ENCODE peak calls at places on chromosome 12, in six cellular contexts. S is uterus, T is tibial nerve, U is left lung, H is tibial artery, M is transverse colon. V is an unnamed sample.
A peak's percentile ranks its signal among the peaks of the same experiment; 100 is the strongest.

GRCh38 chr12:40331886-40332285 is 107.1 kb downstream of the LRRK2 start:
- DNase-seq in S (no peak), T (no peak), U (no peak), H (no peak), M (no peak), V (no peak)

GRCh38 chr12:26845057-26845666 is 12.2 kb upstream of the ITPR2 start:
- DNase-seq in S (peak; percentile 49), T (peak; percentile 60), U (peak; percentile 54), H (peak; percentile 67), M (peak; percentile 61), V (peak; percentile 31)

GRCh38 chr12:76176935-76177334 is 92.5 kb upstream of the NAP1L1 start:
- DNase-seq in S (no peak), T (no peak), U (no peak), H (no peak), M (no peak), V (no peak)

GRCh38 chr12:28035483-28035882 is 63.0 kb upstream of the PTHLH start:
- DNase-seq in S (no peak), T (no peak), U (no peak), H (no peak), M (no peak), V (no peak)

GRCh38 chr12:71771069-71771468 is 16.4 kb downstream of the RAB21 start:
- DNase-seq in S (no peak), T (no peak), U (no peak), H (no peak), M (no peak), V (no peak)

GRCh38 chr12:114166360-114166759 is 200.2 kb upstream of the RBM19 start:
- DNase-seq in S (peak; percentile 19), T (no peak), U (no peak), H (no peak), M (no peak), V (no peak)

GRCh38 chr12:22856120-22856699 is 231.2 kb downstream of the ETNK1 start:
- DNase-seq in S (no peak), T (no peak), U (no peak), H (no peak), M (no peak), V (no peak)

GRCh38 chr12:2306012-2306411 is 253.2 kb downstream of the CACNA1C start:
- DNase-seq in S (no peak), T (no peak), U (no peak), H (no peak), M (no peak), V (no peak)

GRCh38 chr12:123957191-123957590 is 15.4 kb downstream of the CCDC92 start:
- DNase-seq in S (no peak), T (no peak), U (no peak), H (no peak), M (no peak), V (no peak)

GRCh38 chr12:65943388-65944137 is 119.3 kb downstream of the HMGA2 start:
- DNase-seq in S (no peak), T (no peak), U (no peak), H (no peak), M (no peak), V (no peak)

GRCh38 chr12:68067762-68068376 is 78.6 kb downstream of the IFNG-AS1 start:
- DNase-seq in S (no peak), T (no peak), U (no peak), H (no peak), M (no peak), V (no peak)

GRCh38 chr12:59149995-59150642 is 229.8 kb upstream of the LRIG3 start:
- DNase-seq in S (no peak), T (peak; percentile 44), U (no peak), H (no peak), M (no peak), V (no peak)

GRCh38 chr12:101823891-101824290 is 6.9 kb downstream of the GNPTAB start:
- DNase-seq in S (peak; percentile 18), T (peak; percentile 33), U (peak; percentile 55), H (no peak), M (peak; percentile 50), V (peak; percentile 47)

GRCh38 chr12:122513660-122514059 is 12.9 kb upstream of the ZCCHC8 start:
- DNase-seq in S (no peak), T (no peak), U (no peak), H (no peak), M (no peak), V (no peak)

GRCh38 chr12:131619106-131619642 is 91.7 kb upstream of the SFSWAP start:
- DNase-seq in S (no peak), T (no peak), U (no peak), H (no peak), M (no peak), V (no peak)

GRCh38 chr12:15164997-15165659 is 56.1 kb downstream of the RERG start:
- DNase-seq in S (peak; percentile 58), T (no peak), U (no peak), H (peak; percentile 82), M (no peak), V (no peak)

GRCh38 chr12:107992870-107993451 is 136.1 kb upstream of the WSCD2 start:
- DNase-seq in S (no peak), T (no peak), U (no peak), H (no peak), M (no peak), V (no peak)

GRCh38 chr12:105322070-105322469 is 8.4 kb upstream of the C12orf75 start:
- DNase-seq in S (no peak), T (no peak), U (no peak), H (no peak), M (no peak), V (no peak)

GRCh38 chr12:131104464-131105350 is 151.0 kb downstream of the ADGRD1 start:
- DNase-seq in S (peak; percentile 84), T (peak; percentile 92), U (peak; percentile 84), H (peak; percentile 79), M (peak; percentile 87), V (peak; percentile 61)

GRCh38 chr12:71627438-71628002 is 36.1 kb downstream of the ZFC3H1 start:
- DNase-seq in S (no peak), T (no peak), U (no peak), H (no peak), M (no peak), V (no peak)

GRCh38 chr12:89183985-89184435 is 168.3 kb downstream of the DUSP6 start:
- DNase-seq in S (peak; percentile 20), T (peak; percentile 62), U (peak; percentile 54), H (peak; percentile 78), M (peak; percentile 15), V (no peak)

GRCh38 chr12:94622475-94622874 is 27.9 kb downstream of the TMCC3 start:
- DNase-seq in S (no peak), T (no peak), U (no peak), H (no peak), M (no peak), V (no peak)
- H3K27ac ChIP-seq in S (no peak overlapping the region), T (no peak overlapping the region), U (peak overlapping the region; percentile 8), H (no peak overlapping the region), M (no peak overlapping the region), V (no peak overlapping the region)

GRCh38 chr12:92144045-92144630 is 1.5 kb downstream of the BTG1 start:
- DNase-seq in S (peak; percentile 68), T (peak; percentile 79), U (peak; percentile 82), H (peak; percentile 85), M (peak; percentile 80), V (peak; percentile 75)
- H3K4me1 ChIP-seq in S (no peaks in the 10 kb centered on the region), T (peaks cover 27% of the 10 kb centered on the region), U (peaks cover 6% of the 10 kb centered on the region), H (peaks cover 28% of the 10 kb centered on the region), M (peaks cover 5% of the 10 kb centered on the region), V (peaks cover 16% of the 10 kb centered on the region)

GRCh38 chr12:111589601-111590000 is 9.5 kb downstream of the ATXN2 start:
- DNase-seq in S (no peak), T (no peak), U (no peak), H (no peak), M (no peak), V (no peak)

GRCh38 chr12:111588010-111588409 is 11.1 kb downstream of the ATXN2 start:
- DNase-seq in S (no peak), T (no peak), U (no peak), H (no peak), M (no peak), V (no peak)

GRCh38 chr12:111585619-111586135 is 13.4 kb downstream of the ATXN2 start:
- DNase-seq in S (no peak), T (no peak), U (no peak), H (no peak), M (no peak), V (no peak)

GRCh38 chr12:111586986-111587385 is 12.1 kb downstream of the ATXN2 start:
- DNase-seq in S (no peak), T (no peak), U (no peak), H (no peak), M (no peak), V (no peak)

DNA sequence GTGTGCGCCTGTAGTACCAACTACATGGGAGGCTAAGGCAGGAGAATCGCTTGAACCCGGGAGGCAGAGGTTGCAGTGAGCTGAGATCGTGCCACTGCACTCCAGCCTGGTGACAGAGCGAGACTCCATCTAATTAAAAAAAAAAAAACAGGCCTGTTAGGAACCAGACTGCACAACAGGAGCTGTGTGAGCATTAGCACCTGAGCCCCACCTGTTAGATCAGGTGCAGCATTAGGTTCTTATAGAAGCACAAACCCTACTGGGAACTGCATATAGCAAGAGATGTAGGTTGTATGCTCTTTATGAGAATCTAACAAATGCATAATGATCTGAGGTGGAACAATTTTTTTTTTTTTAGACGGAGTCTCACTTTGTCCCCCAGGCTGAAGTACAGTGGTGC is 8.6 kb downstream of the ATXN2 start:
- DNase-seq in S (no peak), T (no peak), U (no peak), H (no peak), M (no peak), V (no peak)
- H3K36me3 ChIP-seq in S (no peaks in the 10 kb centered on the region), T (no peaks in the 10 kb centered on the region), U (no peaks in the 10 kb centered on the region), H (no peaks in the 10 kb centered on the region), M (no peaks in the 10 kb centered on the region), V (no peaks in the 10 kb centered on the region)

GRCh38 chr12:77847060-77847541 is 16.4 kb downstream of the NAV3 start:
- DNase-seq in S (no peak), T (no peak), U (no peak), H (no peak), M (no peak), V (no peak)

GRCh38 chr12:77842430-77842829 is 11.7 kb downstream of the NAV3 start:
- DNase-seq in S (no peak), T (no peak), U (no peak), H (no peak), M (no peak), V (no peak)

GRCh38 chr12:77845831-77846230 is 15.1 kb downstream of the NAV3 start:
- DNase-seq in S (no peak), T (no peak), U (no peak), H (no peak), M (no peak), V (no peak)

GRCh38 chr12:77850698-77851097 is 20.0 kb downstream of the NAV3 start:
- DNase-seq in S (no peak), T (no peak), U (no peak), H (no peak), M (no peak), V (no peak)

DNA sequence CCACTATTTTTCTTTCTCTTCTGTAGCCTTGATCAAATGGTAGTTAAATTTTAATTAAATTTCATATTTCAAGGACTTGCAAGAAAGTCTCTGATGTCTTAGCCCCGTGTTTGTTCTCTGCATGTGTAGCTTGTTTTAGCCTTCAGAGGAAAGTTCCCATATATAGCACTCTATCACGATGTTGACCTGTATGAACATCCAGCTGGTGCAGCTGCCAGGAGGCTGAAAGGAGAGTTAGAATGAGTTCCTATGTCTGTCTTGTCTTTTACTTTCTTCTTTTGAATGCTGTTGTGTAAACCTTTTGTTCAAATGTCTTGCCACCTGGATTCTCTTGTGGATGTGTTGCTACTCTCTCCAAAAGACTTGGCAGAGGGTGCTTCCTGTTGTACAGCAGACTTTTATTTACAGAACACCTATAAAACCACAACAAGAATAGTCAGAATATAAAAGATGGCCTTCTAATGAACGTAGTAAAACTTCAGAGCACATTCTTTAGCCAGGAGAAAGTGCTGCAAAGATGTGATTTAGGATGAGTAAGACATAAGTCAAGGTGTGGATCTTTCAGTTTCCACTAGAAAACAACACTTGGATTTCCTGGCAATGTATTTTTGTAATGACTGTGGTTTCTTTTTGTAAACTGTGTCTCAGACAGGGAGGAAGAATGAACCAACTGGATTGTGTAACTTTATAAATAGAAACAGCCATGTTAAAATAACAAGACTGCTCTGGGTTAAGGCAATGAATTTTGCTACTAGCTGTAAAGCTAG is 17.2 kb downstream of the NAV3 start:
- DNase-seq in S (no peak), T (no peak), U (no peak), H (no peak), M (no peak), V (no peak)
- H3K27ac ChIP-seq in S (peak overlapping the region; percentile 67), T (peak overlapping the region; percentile 22), U (peak overlapping the region; percentile 37), H (peak overlapping the region; percentile 24), M (peak overlapping the region; percentile 35), V (no peak overlapping the region)

V was measured in CD8-positive, alpha-beta T cell.